ENCODE peak calls at places on chromosomes 11 and 22, in seven cellular contexts. R is cardiac fibroblast, N is GM23338, C is foreskin fibroblast, U is mucosa of descending colon, J is chondrocyte, L is esophagus squamous epithelium. S is an unnamed sample.

GRCh38 chr22:44180706-44181032 is at the start of gene PARVG:
- DNase-seq in R (no peak), N (peak), C (no peak), U (no peak), J (no peak), L (no peak), S (no peak)

GRCh38 chr11:127610787-127611186 is 610.2 kb upstream of the KIRREL3 start:
- DNase-seq in R (no peak), N (no peak), C (no peak), U (no peak), J (no peak), L (no peak), S (no peak)

GRCh38 chr11:61378713-61379313 is 13.6 kb upstream of the TMEM216 start:
- DNase-seq in R (peak), N (no peak), C (peak), U (no peak), J (no peak), L (no peak), S (no peak)

GRCh38 chr22:20741634-20742581 is 32.0 kb upstream of the SERPIND1 start:
- DNase-seq in R (peak), N (peak), C (peak), U (no peak), J (no peak), L (no peak), S (no peak)

GRCh38 chr11:68896171-68896959 is 7.3 kb downstream of the MRPL21 start:
- DNase-seq in R (no peak), N (no peak), C (no peak), U (no peak), J (no peak), L (no peak), S (no peak)

GRCh38 chr11:71342116-71342515 is 89.7 kb upstream of the SHANK2 start:
- DNase-seq in R (peak), N (no peak), C (no peak), U (no peak), J (no peak), L (no peak), S (no peak)

GRCh38 chr22:45442120-45442519 is 28.6 kb downstream of the RIBC2 start:
- DNase-seq in R (no peak), N (no peak), C (no peak), U (no peak), J (no peak), L (no peak), S (no peak)

GRCh38 chr11:130719516-130719915 is 196.8 kb downstream of the SNX19 start:
- DNase-seq in R (peak), N (no peak), C (peak), U (no peak), J (no peak), L (no peak), S (no peak)

GRCh38 chr11:12559011-12559410 is 115.2 kb upstream of the TEAD1 start:
- DNase-seq in R (no peak), N (no peak), C (no peak), U (no peak), J (no peak), L (no peak), S (no peak)

GRCh38 chr11:17845431-17845881 is 110.9 kb downstream of the KCNC1 start:
- DNase-seq in R (peak), N (no peak), C (peak), U (no peak), J (no peak), L (no peak), S (no peak)

GRCh38 chr11:79055866-79056632 is 384.8 kb downstream of the TENM4 start:
- DNase-seq in R (peak), N (peak), C (peak), U (no peak), J (no peak), L (no peak), S (no peak)

GRCh38 chr11:122578168-122578825 is 77.2 kb upstream of the UBASH3B start:
- DNase-seq in R (no peak), N (peak), C (no peak), U (no peak), J (no peak), L (no peak), S (no peak)

GRCh38 chr11:123166095-123166559 is 28.9 kb downstream of the CLMP start:
- DNase-seq in R (peak), N (peak), C (no peak), U (no peak), J (no peak), L (no peak), S (peak)

GRCh38 chr11:130672911-130673310 is 224.5 kb downstream of the ADAMTS15 start:
- DNase-seq in R (no peak), N (no peak), C (no peak), U (no peak), J (no peak), L (no peak), S (no peak)

GRCh38 chr22:42323971-42324370 is 53.5 kb upstream of the TCF20 start:
- DNase-seq in R (no peak), N (no peak), C (no peak), U (no peak), J (no peak), L (no peak), S (no peak)

GRCh38 chr11:22753401-22753800 is 76.2 kb downstream of the SVIP start:
- DNase-seq in R (no peak), N (no peak), C (no peak), U (no peak), J (no peak), L (no peak), S (no peak)

GRCh38 chr11:28727254-28727653 is 619.1 kb downstream of the METTL15 start:
- DNase-seq in R (peak), N (no peak), C (peak), U (no peak), J (no peak), L (no peak), S (no peak)

GRCh38 chr11:35529971-35530495 is 4.6 kb upstream of the PAMR1 start:
- DNase-seq in R (peak), N (no peak), C (peak), U (no peak), J (no peak), L (no peak), S (no peak)

GRCh38 chr11:68325183-68325893 is 12.9 kb downstream of the LRP5 start:
- DNase-seq in R (no peak), N (peak), C (no peak), U (no peak), J (no peak), L (no peak), S (no peak)

GRCh38 chr11:18775492-18776292 is 15.9 kb downstream of the PTPN5 start:
- DNase-seq in R (peak), N (peak), C (no peak), U (no peak), J (no peak), L (no peak), S (no peak)

GRCh38 chr22:46043816-46044717 is 67.1 kb upstream of the WNT7B start:
- DNase-seq in R (peak), N (peak), C (no peak), U (no peak), J (peak), L (no peak), S (peak)

GRCh38 chr11:65391007-65391406 is 4.6 kb downstream of the FRMD8 start:
- DNase-seq in R (peak), N (peak), C (peak), U (peak), J (no peak), L (no peak), S (no peak)

GRCh38 chr11:17743808-17744119 is 9.2 kb downstream of the KCNC1 start:
- DNase-seq in R (no peak), N (no peak), C (no peak), U (no peak), J (peak), L (no peak), S (no peak)

DNA sequence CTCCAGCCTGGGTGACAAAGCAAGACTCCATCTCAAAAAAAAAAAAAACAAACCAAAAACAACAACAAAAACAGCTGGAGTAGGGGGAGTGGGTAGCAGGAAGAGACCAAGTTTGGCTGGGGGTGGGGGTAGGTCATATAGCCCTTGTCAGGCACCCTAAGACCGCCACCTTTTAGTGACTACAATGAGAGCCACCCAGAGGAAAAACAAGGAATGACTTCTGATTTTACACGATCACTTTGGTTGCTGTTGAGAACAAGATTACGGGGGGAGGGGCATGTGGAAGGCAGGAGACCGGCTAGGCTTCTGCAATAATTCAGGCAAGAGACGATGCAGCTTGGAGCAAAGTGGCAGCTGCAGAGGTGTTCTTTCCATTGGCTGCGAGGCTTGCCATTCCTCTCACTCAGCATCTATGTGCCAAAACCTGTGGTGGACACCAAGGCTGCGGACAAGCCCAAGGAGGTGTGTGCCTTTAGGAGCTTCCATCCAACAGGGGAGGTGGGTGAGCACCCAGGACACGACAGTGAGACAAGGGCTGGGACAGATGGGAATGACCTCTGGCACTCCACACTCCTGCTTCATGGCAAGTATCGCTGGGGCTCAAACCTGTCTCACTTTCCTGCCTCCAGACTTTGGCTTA is 1.7 kb downstream of the RPS19BP1 start:
- DNase-seq in R (peak), N (peak), C (no peak), U (peak), J (no peak), L (no peak), S (no peak)
- TF ChIP-seq CTCF in R (peak), N (peak), C (peak), U (no peak), J (peak), L (no peak), S (no peak)

GRCh38 chr11:88101881-88102594 is 73.2 kb downstream of the RAB38 start:
- DNase-seq in R (no peak), N (no peak), C (no peak), U (no peak), J (no peak), L (no peak), S (no peak)

GRCh38 chr11:88104408-88104807 is 70.8 kb downstream of the RAB38 start:
- DNase-seq in R (no peak), N (no peak), C (no peak), U (no peak), J (no peak), L (no peak), S (no peak)

GRCh38 chr11:88105952-88106351 is 69.3 kb downstream of the RAB38 start:
- DNase-seq in R (no peak), N (no peak), C (no peak), U (no peak), J (no peak), L (no peak), S (no peak)

GRCh38 chr11:88102595-88102929 is 72.7 kb downstream of the RAB38 start:
- DNase-seq in R (peak), N (no peak), C (peak), U (no peak), J (no peak), L (no peak), S (no peak)

GRCh38 chr11:88103337-88104206 is 71.7 kb downstream of the RAB38 start:
- DNase-seq in R (peak), N (peak), C (peak), U (no peak), J (no peak), L (no peak), S (no peak)
- TF ChIP-seq CTCF in R (peak), N (peak), C (peak), U (peak), J (peak), L (peak), S (no peak)

GRCh38 chr11:131807876-131808275 is 437.5 kb downstream of the NTM start:
- DNase-seq in R (no peak), N (no peak), C (no peak), U (no peak), J (no peak), L (no peak), S (no peak)
- TF ChIP-seq CTCF in R (no peak), N (no peak), C (no peak), U (no peak), J (no peak), L (no peak), S (no peak)

GRCh38 chr11:119774180-119774763 is 45.3 kb upstream of the NECTIN1 start:
- DNase-seq in R (peak), N (peak), C (no peak), U (no peak), J (peak), L (no peak), S (no peak)
- TF ChIP-seq CTCF in R (no peak), N (peak), C (no peak), U (no peak), J (no peak), L (no peak), S (no peak)

GRCh38 chr11:118900535-118901384 is 17.1 kb downstream of the CXCR5 start:
- DNase-seq in R (no peak), N (no peak), C (no peak), U (no peak), J (peak), L (no peak), S (no peak)

GRCh38 chr11:118903204-118904015 is 19.7 kb downstream of the CXCR5 start:
- DNase-seq in R (no peak), N (no peak), C (no peak), U (no peak), J (no peak), L (no peak), S (no peak)

GRCh38 chr11:118902336-118903203 is 18.9 kb downstream of the CXCR5 start:
- DNase-seq in R (no peak), N (no peak), C (no peak), U (no peak), J (peak), L (no peak), S (no peak)

GRCh38 chr11:118899706-118900360 is 16.1 kb downstream of the CXCR5 start:
- DNase-seq in R (no peak), N (no peak), C (no peak), U (no peak), J (no peak), L (no peak), S (no peak)

DNA sequence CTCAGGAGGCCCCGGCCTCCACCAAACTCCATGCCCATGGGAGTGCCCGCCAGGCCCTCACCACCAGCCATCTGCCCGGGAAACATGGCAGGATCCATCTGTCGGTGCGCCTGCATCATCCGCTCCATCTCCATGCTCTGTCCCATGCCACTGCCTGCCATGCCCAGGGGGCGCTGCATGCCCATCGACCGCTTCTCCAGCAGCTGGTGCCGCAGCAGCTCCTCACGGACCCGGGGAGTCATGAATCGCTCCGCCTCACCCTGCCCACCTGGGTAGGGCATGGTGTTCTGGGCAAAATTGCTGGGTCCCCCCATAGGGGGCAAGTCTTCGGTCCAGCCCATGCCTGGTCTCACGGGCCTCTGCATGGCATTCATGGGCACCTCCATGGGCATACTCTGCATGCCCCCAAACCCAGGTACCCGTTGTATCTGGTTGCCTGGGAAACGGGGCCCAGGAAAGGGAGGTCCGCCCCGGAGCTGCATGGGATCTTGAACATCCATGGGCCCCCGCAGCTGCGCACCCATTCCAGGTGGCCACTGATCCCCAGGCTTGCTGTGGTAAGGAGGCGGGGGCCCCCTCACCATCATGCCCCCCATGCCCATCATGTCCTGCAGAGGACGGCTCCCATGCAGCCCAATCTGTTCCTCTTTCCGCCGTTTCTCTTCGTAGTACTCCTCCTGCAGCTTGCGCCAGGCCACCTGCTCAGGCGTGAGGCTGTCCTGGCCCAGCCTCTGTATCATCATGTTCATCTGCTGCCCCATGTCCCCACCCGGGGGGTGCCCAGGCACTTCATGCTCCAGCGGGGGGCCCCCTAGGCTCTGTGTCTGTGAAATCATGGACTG is 18.0 kb downstream of the CXCR5 start:
- DNase-seq in R (no peak), N (no peak), C (no peak), U (no peak), J (peak), L (no peak), S (no peak)
- TF ChIP-seq CTCF in R (peak), N (peak), C (no peak), U (no peak), J (peak), L (no peak), S (no peak)

GRCh38 chr11:115580927-115581680 is 76.9 kb upstream of the CADM1 start:
- DNase-seq in R (no peak), N (no peak), C (no peak), U (no peak), J (no peak), L (no peak), S (no peak)

GRCh38 chr11:115580416-115580815 is 76.2 kb upstream of the CADM1 start:
- DNase-seq in R (no peak), N (no peak), C (no peak), U (no peak), J (no peak), L (no peak), S (no peak)

GRCh38 chr11:115585361-115586024 is 81.3 kb upstream of the CADM1 start:
- DNase-seq in R (no peak), N (no peak), C (no peak), U (no peak), J (no peak), L (no peak), S (no peak)

GRCh38 chr11:115579181-115579825 is 75.1 kb upstream of the CADM1 start:
- DNase-seq in R (no peak), N (no peak), C (no peak), U (no peak), J (no peak), L (no peak), S (no peak)

DNA sequence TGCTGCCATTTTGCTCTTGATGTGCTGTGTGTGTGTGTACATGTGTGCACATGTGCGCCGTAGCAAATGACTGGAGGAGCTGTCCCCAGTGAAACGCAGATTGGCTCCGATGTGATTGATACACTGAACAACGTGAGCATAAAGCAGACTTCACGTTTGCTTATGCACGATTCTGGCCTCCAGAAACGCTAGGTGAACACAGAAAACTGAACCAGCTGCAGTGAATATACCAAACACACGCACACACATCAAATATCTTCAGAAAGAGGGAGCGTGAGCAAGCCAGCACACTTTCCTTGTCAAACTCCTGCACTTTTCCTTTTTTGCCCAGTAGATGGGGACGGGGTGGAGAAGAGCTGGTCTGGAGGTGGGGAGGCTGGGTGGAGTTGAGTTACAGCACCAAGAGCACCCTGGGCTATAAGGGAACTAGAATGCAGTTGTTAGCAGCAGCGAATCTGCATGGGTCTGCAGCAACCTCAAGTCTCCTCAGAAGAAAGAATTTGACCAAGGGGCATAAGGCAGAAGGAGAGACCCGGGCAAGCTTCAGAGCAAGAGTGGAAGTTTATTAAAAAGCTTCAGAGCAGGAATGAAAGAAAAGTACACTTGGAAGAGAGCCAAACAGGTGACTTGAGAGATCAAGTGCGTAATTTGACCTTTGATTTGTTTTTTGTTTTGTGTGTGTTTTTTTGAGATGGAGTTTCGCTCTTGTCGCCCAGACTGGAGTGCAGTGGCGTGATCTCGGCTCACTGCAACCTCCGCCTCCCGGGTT is 77.8 kb upstream of the CADM1 start:
- DNase-seq in R (no peak), N (peak), C (no peak), U (no peak), J (no peak), L (no peak), S (no peak)
- TF ChIP-seq CTCF in R (no peak), N (peak), C (no peak), U (no peak), J (peak), L (no peak), S (no peak)

DNA sequence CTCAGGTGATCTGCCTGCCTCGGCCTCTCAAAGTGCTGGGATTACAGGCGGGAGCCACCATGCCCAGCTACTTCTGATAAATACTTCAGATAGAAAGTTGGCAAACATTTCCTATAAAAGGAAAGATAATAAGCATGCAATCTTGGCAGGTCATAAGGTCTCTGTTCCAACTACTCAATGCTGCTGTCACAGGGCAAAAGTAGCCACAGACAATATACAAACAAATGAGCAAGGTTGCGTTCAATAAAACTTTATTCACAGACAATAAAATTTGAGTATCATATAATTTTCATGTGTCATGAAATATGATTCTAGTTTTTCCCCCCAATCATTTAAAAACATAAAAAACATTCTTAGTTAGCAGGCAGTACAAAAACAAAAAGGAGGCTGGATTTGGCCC is 53.1 kb upstream of the CLNS1A start:
- DNase-seq in R (no peak), N (no peak), C (no peak), U (no peak), J (no peak), L (no peak), S (no peak)
- TF ChIP-seq CTCF in R (no peak), N (no peak), C (no peak), U (no peak), J (no peak), L (no peak), S (no peak)

DNA sequence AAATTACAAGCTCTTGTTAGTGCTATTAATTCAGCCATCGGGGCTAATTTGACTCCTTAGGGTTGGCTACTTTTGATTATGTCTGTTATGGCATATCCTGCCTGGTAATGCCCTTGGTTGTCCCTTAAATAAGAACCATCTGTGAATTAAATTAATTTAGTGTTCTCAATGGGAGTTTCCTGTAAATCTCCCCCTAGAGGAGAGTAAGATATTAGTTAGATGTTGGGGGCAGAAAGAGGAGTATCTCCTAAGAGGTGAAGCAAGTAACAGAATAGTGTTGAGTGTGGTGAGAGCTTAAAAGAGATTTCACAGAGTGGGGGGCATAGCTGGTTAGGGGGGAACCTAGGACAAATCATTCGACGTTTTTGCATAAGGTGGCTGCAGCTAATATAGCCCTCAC is 1126.9 kb downstream of the JRKL start:
- DNase-seq in R (no peak), N (peak), C (no peak), U (no peak), J (no peak), L (no peak), S (no peak)
- TF ChIP-seq CTCF in R (peak), N (no peak), C (no peak), U (no peak), J (no peak), L (no peak), S (no peak)

S was measured in omental fat pad.